ENCODE peak calls at places on chromosomes 16 and 17, in seven cellular contexts. M, J, S, T, E, L and K are unnamed samples.

GRCh38 chr17:73349138-73349537 is 37.3 kb upstream of the CDC42EP4 start:
- DNase-seq in J (no peak), M (no peak), E (no peak), T (no peak), L (no peak), S (no peak), K (no peak)

GRCh38 chr17:14304222-14304844 is 3.5 kb downstream of the HS3ST3B1 start:
- DNase-seq in E (no peak), L (no peak), J (no peak), S (no peak), M (peak; percentile 39), T (no peak), K (no peak)

GRCh38 chr17:41710472-41711090 is 1.6 kb upstream of the GAST start:
- DNase-seq in S (no peak), L (no peak), M (no peak), T (peak; percentile 75), E (no peak), J (no peak), K (peak; percentile 77)

GRCh38 chr16:27305342-27305741 is 8.4 kb upstream of the IL4R start:
- DNase-seq in L (no peak), M (no peak), J (no peak), T (no peak), E (no peak), S (no peak), K (no peak)

GRCh38 chr17:42526031-42526444 is 10.0 kb upstream of the NAGLU start:
- DNase-seq in L (peak; percentile 49), T (peak; percentile 66), E (no peak), S (no peak), J (no peak), M (no peak), K (no peak)

GRCh38 chr16:50802000-50802399 is 60.1 kb downstream of the CYLD start:
- DNase-seq in L (no peak), S (no peak), E (no peak), J (no peak), T (peak; percentile 81), M (no peak), K (no peak)

GRCh38 chr17:75270218-75270965 is 639 bp downstream of the MIF4GD start:
- DNase-seq in J (peak; percentile 65), L (peak; percentile 78), S (peak; percentile 63), E (peak; percentile 66), M (peak; percentile 94), T (peak; percentile 76), K (peak; percentile 78)

GRCh38 chr17:79942591-79943353 is 92.9 kb downstream of the TBC1D16 start:
- DNase-seq in S (no peak), J (peak; percentile 65), T (peak; percentile 18), M (peak; percentile 87), L (peak; percentile 14), E (no peak), K (peak; percentile 60)

GRCh38 chr17:48011405-48012150 is 26.0 kb downstream of the COPZ2 start:
- DNase-seq in E (peak; percentile 32), S (no peak), J (no peak), L (peak; percentile 49), M (no peak), T (peak; percentile 25), K (peak; percentile 72)

GRCh38 chr17:59972778-59973177 is 8.2 kb upstream of the RNFT1 start:
- DNase-seq in S (no peak), M (no peak), E (no peak), J (no peak), T (peak; percentile 9), L (no peak), K (no peak)

GRCh38 chr17:43782903-43783462 is 2.7 kb downstream of the CFAP97D1 start:
- DNase-seq in L (no peak), S (no peak), M (no peak), J (no peak), E (no peak), T (no peak), K (no peak)

GRCh38 chr17:80760501-80760900 is 215.9 kb downstream of the RPTOR start:
- DNase-seq in L (peak; percentile 73), T (no peak), E (peak; percentile 77), M (no peak), J (no peak), S (no peak), K (no peak)

GRCh38 chr16:60727856-60728255 is 1308.4 kb downstream of the CDH8 start:
- DNase-seq in M (no peak), S (no peak), T (no peak), L (no peak), E (no peak), J (no peak), K (no peak)

GRCh38 chr16:79595261-79595660 is 5.3 kb downstream of the MAF start:
- DNase-seq in J (no peak), E (no peak), S (no peak), T (no peak), M (no peak), L (no peak), K (no peak)

GRCh38 chr16:79592150-79592549 is 8.4 kb downstream of the MAF start:
- DNase-seq in T (no peak), J (no peak), S (no peak), E (no peak), M (no peak), L (no peak), K (no peak)

GRCh38 chr16:79595916-79596450 is 4.6 kb downstream of the MAF start:
- DNase-seq in T (no peak), L (no peak), S (no peak), E (no peak), M (no peak), J (no peak), K (no peak)

GRCh38 chr16:79593074-79593531 is 7.4 kb downstream of the MAF start:
- DNase-seq in E (no peak), J (no peak), T (no peak), M (no peak), L (no peak), S (no peak), K (no peak)

GRCh38 chr16:79593754-79594153 is 6.8 kb downstream of the MAF start:
- DNase-seq in L (no peak), M (no peak), E (no peak), S (no peak), T (no peak), J (no peak), K (no peak)
- TF ChIP-seq POLR2A in L (no peak), M (no peak), E (no peak), S (no peak), T (no peak), J (no peak), K (no peak)

GRCh38 chr16:67884684-67885083 is at the start of gene NRN1L:
- DNase-seq in E (peak; percentile 89), S (no peak), T (peak; percentile 89), J (peak; percentile 92), M (peak; percentile 97), L (peak; percentile 83), K (peak; percentile 59)
- TF ChIP-seq POLR2A in E (no peak), S (no peak), T (no peak), J (no peak), M (no peak), L (no peak), K (no peak)

GRCh38 chr16:81609323-81609892 is 164.8 kb downstream of the CMIP start:
- DNase-seq in J (no peak), S (no peak), T (no peak), M (no peak), L (no peak), E (no peak), K (no peak)
- TF ChIP-seq POLR2A in J (no peak), S (no peak), T (no peak), M (no peak), L (no peak), E (no peak), K (no peak)

GRCh38 chr16:87358250-87358649 is 25.3 kb downstream of the FBXO31 start:
- DNase-seq in E (no peak), S (no peak), L (no peak), T (no peak), M (no peak), J (no peak), K (no peak)
- TF ChIP-seq POLR2A in E (no peak), S (no peak), L (no peak), T (no peak), M (no peak), J (no peak), K (no peak)

GRCh38 chr16:49024896-49025295 is 256.7 kb downstream of the CBLN1 start:
- DNase-seq in E (no peak), T (no peak), S (no peak), J (no peak), M (no peak), L (no peak), K (no peak)
- TF ChIP-seq POLR2A in E (no peak), T (no peak), S (no peak), J (no peak), M (no peak), L (no peak), K (no peak)

DNA sequence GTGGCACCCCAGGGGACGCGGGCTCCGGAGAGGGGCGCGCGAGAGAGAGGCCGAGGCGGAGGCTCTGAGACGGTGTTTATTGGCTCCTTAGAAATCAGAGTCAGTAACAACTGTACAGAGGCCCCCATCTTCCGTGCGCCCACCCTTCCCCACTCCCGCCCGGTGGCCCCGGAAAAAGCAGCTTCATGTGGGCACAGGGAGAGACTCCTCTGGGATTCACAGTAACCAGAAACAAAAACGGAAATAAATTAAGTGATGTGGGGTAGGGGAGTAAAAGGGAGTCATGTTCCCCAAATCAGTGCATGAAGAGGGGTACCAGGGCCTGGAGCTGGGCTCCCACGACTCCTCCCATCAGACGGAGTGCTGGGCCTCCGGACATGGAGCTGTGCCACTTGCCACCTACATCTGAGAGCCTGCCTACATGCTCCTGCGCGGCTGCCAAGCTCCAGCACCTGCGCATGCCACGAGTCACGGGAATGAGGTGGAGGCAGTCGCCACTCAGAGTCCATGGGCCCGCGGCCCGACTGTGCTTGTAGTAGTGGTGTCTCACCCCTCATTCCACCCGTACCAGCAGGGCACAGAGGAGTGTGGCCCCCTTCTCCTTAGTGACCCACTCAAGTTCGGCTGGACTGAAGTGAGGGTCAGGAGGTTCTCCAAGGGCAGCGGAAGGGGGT is 547 bp upstream of the GPS2 start:
- DNase-seq in T (no peak), J (no peak), L (no peak), E (peak; percentile 77), M (no peak), S (peak; percentile 32), K (no peak)
- TF ChIP-seq POLR2A in T (no peak), J (no peak), L (no peak), E (no peak), M (no peak), S (no peak), K (no peak)